ENCODE peak calls at places on chromosomes 4 and X, in five cellular contexts. R is AG10803, I is cardiac muscle cell, S is pancreas, M is progenitor cell of endocrine pancreas. A is an unnamed sample.
A peak's percentile ranks its signal among the peaks of the same experiment; 100 is the strongest.

GRCh38 chr4:60034371-60034770 is 1165.8 kb upstream of the ADGRL3 start:
- DNase-seq in R (no peak), I (no peak), S (no peak), M (no peak), A (no peak)

GRCh38 chr4:99179626-99180025 is 35.5 kb upstream of the ADH4 start:
- DNase-seq in R (no peak), I (no peak), S (peak; percentile 55), M (no peak), A (no peak)

GRCh38 chr4:14667624-14668295 is 334.5 kb upstream of the CPEB2 start:
- DNase-seq in R (no peak), I (no peak), S (no peak), M (no peak), A (no peak)

GRCh38 chr4:173247316-173247715 is 78.7 kb downstream of the GALNT7 start:
- DNase-seq in R (no peak), I (no peak), S (no peak), M (no peak), A (no peak)

GRCh38 chr4:93394488-93395185 is 433.9 kb upstream of the ATOH1 start:
- DNase-seq in R (no peak), I (peak; percentile 56), S (no peak), M (no peak), A (no peak)

GRCh38 chr4:29983890-29984289 is 736.3 kb upstream of the PCDH7 start:
- DNase-seq in R (no peak), I (no peak), S (no peak), M (no peak), A (no peak)

GRCh38 chrX:9997524-9997923 is 30.4 kb downstream of the CLDN34 start:
- DNase-seq in R (no peak), I (no peak), S (no peak), M (no peak), A (peak; percentile 47)

GRCh38 chr4:88958080-88958479 is 98.9 kb downstream of the FAM13A start:
- DNase-seq in R (no peak), I (no peak), S (no peak), M (no peak), A (no peak)

GRCh38 chr4:26992657-26993361 is 132.2 kb downstream of the STIM2 start:
- DNase-seq in R (peak; percentile 20), I (peak; percentile 95), S (no peak), M (no peak), A (peak; percentile 60)

DNA sequence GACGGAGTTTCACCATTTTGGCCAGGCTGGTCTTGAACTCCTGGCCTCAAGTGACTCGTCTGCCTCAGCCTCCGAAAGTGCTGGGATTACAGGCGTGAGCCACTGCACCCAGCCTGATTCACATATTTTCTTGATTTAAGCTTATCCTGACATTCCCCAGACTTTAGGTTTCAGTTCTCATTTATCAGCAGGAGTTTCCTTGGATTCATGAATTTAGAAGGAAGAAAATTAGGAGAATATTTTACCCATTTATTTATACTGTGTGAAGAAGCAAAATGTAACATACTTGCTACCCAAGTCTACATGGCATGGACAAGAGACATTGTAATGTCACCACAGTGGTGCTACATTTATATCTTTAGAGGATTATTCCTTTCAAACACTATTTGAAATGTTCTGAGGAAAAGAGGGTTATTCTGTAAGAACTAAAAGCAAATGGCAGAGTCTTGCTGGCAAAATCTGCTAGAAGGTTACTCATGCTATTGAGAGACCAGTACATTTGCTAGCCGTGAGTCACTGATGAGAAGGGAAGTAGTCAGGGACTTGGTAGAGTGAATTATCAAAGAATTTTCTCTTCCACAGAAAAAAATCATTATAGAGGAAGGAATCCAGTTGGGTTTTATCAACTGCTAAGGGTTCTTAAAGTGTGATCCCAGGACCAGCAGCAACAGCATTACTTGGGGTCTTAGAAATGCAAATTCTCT is 26.1 kb upstream of the CFAP299 start:
- DNase-seq in R (peak; percentile 90), I (peak; percentile 85), S (no peak), M (no peak), A (no peak)
- TF ChIP-seq CTCF in R (no peak), I (no peak), S (no peak), M (no peak), A (no peak)

DNA sequence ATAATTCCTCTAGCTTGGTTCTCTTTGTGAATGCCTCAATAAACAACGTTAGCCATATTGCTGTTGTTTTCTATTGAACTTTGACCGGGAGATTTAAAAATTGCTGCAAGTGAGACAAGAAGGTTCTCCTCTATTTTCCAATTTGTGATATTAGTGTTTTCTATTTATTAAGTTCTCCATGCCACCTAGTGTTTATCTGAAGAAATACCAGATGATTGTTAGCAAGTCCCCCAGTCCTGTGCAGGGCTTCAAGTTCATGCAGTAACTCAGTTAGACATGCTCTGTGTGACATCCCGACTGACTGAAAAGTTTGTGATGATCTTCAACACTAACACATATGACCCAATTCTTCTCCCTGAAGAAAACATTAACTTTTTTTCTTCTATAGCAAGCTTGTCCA is 31.5 kb upstream of the TFDP3 start:
- DNase-seq in R (peak; percentile 1), I (peak; percentile 6), S (no peak), M (no peak), A (no peak)
- TF ChIP-seq CTCF in R (no peak), I (no peak), S (no peak), M (peak; percentile 35), A (no peak)

GRCh38 chrX:79330022-79330421 is 37.1 kb downstream of the ITM2A start:
- DNase-seq in R (no peak), I (no peak), S (no peak), M (no peak), A (no peak)
- TF ChIP-seq CTCF in R (no peak), I (no peak), S (no peak), M (no peak), A (no peak)

DNA sequence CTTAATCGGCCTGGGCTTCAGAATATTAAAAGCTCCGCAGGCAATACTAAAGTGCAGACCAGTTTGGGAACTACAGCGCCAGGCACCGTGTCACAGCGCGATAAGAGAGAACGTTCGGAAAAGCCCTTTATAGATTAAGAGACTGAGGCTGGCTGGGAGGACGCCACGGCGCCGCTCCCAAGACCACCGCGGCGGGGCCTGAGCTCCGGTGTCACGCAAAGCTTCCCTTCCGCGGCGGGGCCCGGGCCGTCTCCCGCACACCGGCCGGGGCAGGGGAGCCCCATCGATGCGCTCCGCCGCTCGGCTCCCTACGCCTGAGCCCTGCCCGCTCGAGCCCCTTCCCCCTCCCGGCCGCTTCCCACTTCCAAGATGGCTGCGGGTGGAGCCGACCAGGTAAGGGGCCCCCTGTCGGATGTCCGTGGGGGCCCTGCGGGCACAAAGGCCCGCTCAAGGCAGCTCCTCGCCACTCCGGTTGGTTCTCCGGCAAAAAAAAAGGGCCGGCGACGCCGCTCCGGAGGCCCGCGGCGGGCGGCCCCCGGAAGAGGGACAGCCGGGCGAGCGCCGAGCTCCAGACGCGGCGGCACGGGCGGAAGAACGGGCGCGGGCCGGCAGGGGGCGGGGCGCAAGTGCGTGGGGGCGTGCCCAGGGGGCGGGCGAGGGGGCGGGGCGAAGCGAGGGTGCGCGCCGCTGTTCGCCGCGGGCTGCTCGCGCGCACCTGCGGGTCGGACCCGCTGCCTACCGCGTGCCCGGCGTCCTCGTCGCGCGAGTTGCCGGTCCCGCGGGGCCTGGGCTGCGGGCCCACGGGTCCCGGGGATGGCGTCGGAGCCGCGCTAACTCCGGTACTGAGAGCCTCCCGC is at the start of gene TBC1D14:
- DNase-seq in R (peak; percentile 82), I (peak; percentile 89), S (peak; percentile 97), M (peak; percentile 79), A (peak; percentile 96)
- TF ChIP-seq CTCF in R (no peak), I (peak; percentile 14), S (no peak), M (peak; percentile 47), A (no peak)

DNA sequence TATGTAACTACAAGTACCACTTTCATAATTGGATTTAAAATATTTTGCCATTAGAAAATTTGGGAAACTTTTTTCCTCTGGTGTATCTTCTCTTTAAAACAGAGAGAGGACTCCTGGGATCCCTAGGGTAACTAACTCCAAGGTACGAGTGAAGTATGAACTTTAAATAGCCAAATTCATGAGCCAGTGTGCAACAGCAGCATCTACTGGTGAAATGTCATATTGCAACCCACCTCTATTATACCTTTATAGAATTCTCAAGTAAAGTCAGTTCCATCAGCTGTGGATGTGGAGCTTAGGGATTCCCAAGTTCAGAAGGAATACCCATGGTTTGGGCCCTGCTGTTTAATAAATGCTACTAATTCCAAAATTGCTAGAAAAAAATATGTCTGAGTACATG is 282.7 kb upstream of the TAPT1 start:
- DNase-seq in R (no peak), I (no peak), S (no peak), M (no peak), A (no peak)
- TF ChIP-seq CTCF in R (peak; percentile 38), I (peak; percentile 23), S (no peak), M (peak; percentile 26), A (peak; percentile 2)

A was measured in GM10248.